ENCODE peak calls at places on chromosomes 16 and 17, in six cellular contexts. N, I, O, F, P and U are unnamed samples.

GRCh38 chr16:89695875-89696597 is 5.5 kb downstream of the SPATA2L start:
- DNase-seq in I (no peak), N (no peak), O (no peak), F (no peak), P (no peak), U (no peak)

GRCh38 chr16:69114346-69114975 is 9.0 kb downstream of the HAS3 start:
- DNase-seq in F (no peak), O (no peak), N (no peak), P (no peak), I (no peak), U (no peak)

GRCh38 chr16:27852681-27853080 is 210.8 kb downstream of the GSG1L start:
- DNase-seq in N (no peak), O (no peak), P (no peak), I (no peak), F (no peak), U (no peak)

GRCh38 chr16:17273142-17273561 is 197.6 kb downstream of the XYLT1 start:
- DNase-seq in O (no peak), F (peak), I (no peak), N (peak), P (no peak), U (peak)

GRCh38 chr17:72456026-72456569 is 335.3 kb downstream of the SOX9 start:
- DNase-seq in I (no peak), P (no peak), N (peak), F (peak), O (no peak), U (no peak)

GRCh38 chr16:50880926-50881325 is 139.0 kb downstream of the CYLD start:
- DNase-seq in I (no peak), N (no peak), F (no peak), O (no peak), P (no peak), U (no peak)

GRCh38 chr17:63697341-63698286 is 2.3 kb downstream of the LIMD2 start:
- DNase-seq in P (peak), O (no peak), I (peak), N (no peak), F (peak), U (no peak)

GRCh38 chr16:4935231-4935855 is 1.6 kb downstream of the PPL start:
- DNase-seq in O (peak), F (peak), P (no peak), N (peak), I (no peak), U (no peak)

GRCh38 chr16:24518498-24518897 is 20.9 kb upstream of the RBBP6 start:
- DNase-seq in O (no peak), F (no peak), N (no peak), I (no peak), P (no peak), U (no peak)

GRCh38 chr17:46262271-46262670 is 32.7 kb upstream of the LRRC37A start:
- DNase-seq in P (no peak), O (no peak), I (no peak), N (no peak), F (no peak), U (no peak)

GRCh38 chr17:39942076-39942475 is 14.5 kb downstream of the LRRC3C start:
- DNase-seq in F (no peak), I (no peak), N (no peak), O (no peak), P (no peak), U (no peak)

GRCh38 chr17:74296548-74296936 is 22.5 kb downstream of the DNAI2 start:
- DNase-seq in I (no peak), N (peak), O (peak), F (peak), P (peak), U (no peak)

GRCh38 chr16:8583199-8583598 is 7.1 kb downstream of the TMEM114 start:
- DNase-seq in N (peak), F (no peak), I (no peak), O (no peak), P (no peak), U (no peak)

GRCh38 chr16:10128397-10129258 is 53.6 kb downstream of the GRIN2A start:
- DNase-seq in N (no peak), P (no peak), O (no peak), I (no peak), F (no peak), U (no peak)

GRCh38 chr17:28230011-28230410 is 89.0 kb upstream of the TMEM97 start:
- DNase-seq in I (no peak), F (no peak), O (no peak), N (no peak), P (no peak), U (no peak)

GRCh38 chr16:16146380-16147315 is 76.6 kb downstream of the ABCC6 start:
- DNase-seq in N (no peak), F (no peak), O (no peak), I (no peak), P (no peak), U (no peak)

GRCh38 chr16:50331570-50331969 is 37.2 kb downstream of the BRD7 start:
- DNase-seq in O (no peak), I (no peak), F (no peak), P (no peak), N (no peak), U (no peak)

GRCh38 chr17:41775394-41776226 is 10.9 kb downstream of the JUP start:
- DNase-seq in F (no peak), N (no peak), I (no peak), P (no peak), O (no peak), U (no peak)

GRCh38 chr17:49716952-49717351 is 9.2 kb upstream of the SLC35B1 start:
- DNase-seq in N (no peak), P (no peak), F (no peak), I (no peak), O (no peak), U (no peak)

GRCh38 chr16:21186326-21186691 is 25.1 kb downstream of the ZP2 start:
- DNase-seq in N (no peak), P (no peak), F (no peak), I (no peak), O (no peak), U (no peak)

GRCh38 chr16:70156207-70156978 is 17.2 kb upstream of the CLEC18C start:
- DNase-seq in F (no peak), N (no peak), P (no peak), O (no peak), I (no peak), U (no peak)

GRCh38 chr17:19762515-19762961 is 14.4 kb upstream of the ALDH3A1 start:
- DNase-seq in F (peak), N (peak), I (no peak), O (peak), P (peak), U (no peak)

GRCh38 chr17:73323622-73324455 is 12.0 kb upstream of the CDC42EP4 start:
- DNase-seq in F (peak), P (no peak), N (peak), O (peak), I (no peak), U (no peak)

GRCh38 chr17:77445030-77445907 is 304.5 kb downstream of the SEC14L1 start:
- DNase-seq in F (peak), I (peak), O (peak), P (peak), N (peak), U (no peak)

GRCh38 chr16:83160609-83161008 is 533.8 kb downstream of the CDH13 start:
- DNase-seq in N (no peak), I (no peak), O (no peak), P (no peak), F (no peak), U (no peak)

GRCh38 chr17:57861737-57862409 is 12.0 kb upstream of the MRPS23 start:
- DNase-seq in P (no peak), N (peak), I (no peak), F (peak), O (peak), U (no peak)

GRCh38 chr16:75942351-75942750 is 216.1 kb upstream of the CPHXL start:
- DNase-seq in F (no peak), P (no peak), O (no peak), I (no peak), N (no peak), U (no peak)

GRCh38 chr17:65173284-65173793 is 36.2 kb downstream of the RGS9 start:
- DNase-seq in I (peak), O (no peak), P (peak), F (peak), N (peak), U (no peak)

GRCh38 chr16:50680907-50681885 is at the start of gene SNX20:
- DNase-seq in O (no peak), N (no peak), F (no peak), I (peak), P (peak), U (no peak)

GRCh38 chr16:49970818-49971431 is 54.1 kb upstream of the CNEP1R1 start:
- DNase-seq in O (no peak), P (no peak), F (no peak), I (no peak), N (no peak), U (no peak)

GRCh38 chr16:72921620-72922019 is 126.3 kb downstream of the ZFHX3 start:
- DNase-seq in F (peak), O (peak), N (peak), I (no peak), P (no peak), U (no peak)

GRCh38 chr16:3822366-3823045 is 58.0 kb downstream of the CREBBP start:
- DNase-seq in I (no peak), N (no peak), O (peak), F (peak), P (no peak), U (no peak)

GRCh38 chr17:9309216-9309615 is 266.4 kb downstream of the STX8 start:
- DNase-seq in P (no peak), N (no peak), F (peak), I (no peak), O (no peak), U (no peak)

GRCh38 chr16:56041556-56042140 is 149.6 kb upstream of the GNAO1 start:
- DNase-seq in I (peak), N (no peak), O (no peak), P (peak), F (no peak), U (no peak)

GRCh38 chr17:1773755-1774181 is 11.9 kb downstream of the SERPINF1 start:
- DNase-seq in O (peak), N (peak), P (no peak), F (peak), I (no peak), U (no peak)

GRCh38 chr17:10616502-10617119 is 40.5 kb downstream of the MYH3 start:
- DNase-seq in O (peak), P (peak), F (peak), I (no peak), N (peak), U (no peak)

GRCh38 chr17:10613775-10614513 is 43.2 kb downstream of the MYH3 start:
- DNase-seq in I (no peak), O (no peak), N (peak), F (peak), P (no peak), U (no peak)

GRCh38 chr17:10614536-10615155 is 42.5 kb downstream of the MYH3 start:
- DNase-seq in P (peak), I (no peak), N (peak), O (peak), F (peak), U (no peak)

GRCh38 chr17:10618202-10618635 is 38.9 kb downstream of the MYH3 start:
- DNase-seq in I (peak), O (peak), F (peak), P (peak), N (peak), U (no peak)

DNA sequence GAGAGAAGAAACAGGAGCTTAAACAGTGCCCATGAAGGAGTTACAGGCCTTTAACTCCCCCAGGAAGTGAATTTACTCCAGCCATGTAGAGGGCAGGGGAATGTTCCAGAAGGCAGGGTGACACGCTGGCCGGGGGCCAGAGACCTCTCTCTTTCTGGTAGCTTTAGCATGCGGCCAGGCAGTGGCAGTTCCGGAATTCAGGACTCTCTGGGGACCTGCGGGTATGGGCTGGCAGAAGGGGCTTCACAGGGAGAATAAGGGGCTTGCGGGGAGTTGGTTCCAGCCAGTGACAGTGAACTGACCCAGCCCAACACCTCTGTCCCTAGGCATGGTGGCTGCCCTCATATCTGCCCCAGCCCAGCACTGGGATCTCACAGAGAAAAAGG is 40.0 kb downstream of the MYH3 start:
- DNase-seq in O (no peak), N (no peak), P (no peak), I (no peak), F (no peak), U (no peak)
- H3K4me3 ChIP-seq in O (no peak), N (no peak), P (no peak), I (no peak), F (no peak), U (no peak)

GRCh38 chr17:82007495-82008257 is 15.0 kb downstream of the CENPX start:
- DNase-seq in O (no peak), F (no peak), P (no peak), N (no peak), I (no peak), U (no peak)
- TF ChIP-seq CTCF in O (no peak), F (no peak), P (no peak), N (no peak), I (no peak), U (no peak)

GRCh38 chr16:81832801-81833547 is 53.9 kb downstream of the PLCG2 start:
- DNase-seq in N (no peak), F (no peak), P (no peak), O (no peak), I (no peak), U (no peak)

GRCh38 chr16:81833751-81834150 is 54.7 kb downstream of the PLCG2 start:
- DNase-seq in O (no peak), P (no peak), N (no peak), I (no peak), F (no peak), U (no peak)

GRCh38 chr16:81831722-81832126 is 52.6 kb downstream of the PLCG2 start:
- DNase-seq in I (peak), F (peak), P (peak), O (no peak), N (no peak), U (no peak)

GRCh38 chr16:81834868-81835267 is 55.8 kb downstream of the PLCG2 start:
- DNase-seq in F (no peak), O (no peak), P (peak), N (no peak), I (no peak), U (no peak)

GRCh38 chr16:81830845-81831600 is 51.9 kb downstream of the PLCG2 start:
- DNase-seq in I (no peak), P (no peak), N (no peak), O (no peak), F (no peak), U (no peak)
- H3K4me3 ChIP-seq in I (peak), P (peak), N (no peak), O (no peak), F (no peak), U (no peak)

DNA sequence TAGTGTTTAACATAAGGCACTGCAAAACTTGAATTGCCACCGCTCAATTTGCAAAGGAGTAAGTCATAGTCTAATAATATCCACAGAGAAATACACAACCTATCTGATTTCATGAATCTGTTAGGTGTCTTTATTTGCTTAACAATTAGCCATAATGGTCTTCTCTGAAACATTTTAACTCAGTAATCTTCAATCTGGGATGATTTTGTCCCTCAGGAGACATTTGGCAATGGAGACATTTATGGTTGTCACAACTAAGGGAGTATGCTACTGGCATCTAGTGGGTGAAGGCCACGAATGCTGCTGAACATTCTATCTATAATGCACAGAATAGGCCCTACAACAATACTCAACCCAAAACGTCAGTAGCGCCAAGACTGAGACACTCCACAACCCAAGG is 4.3 kb downstream of the UBE2G1 start:
- DNase-seq in P (peak), F (peak), I (no peak), N (peak), O (no peak), U (no peak)
- TF ChIP-seq CTCF in P (peak), F (no peak), I (no peak), N (no peak), O (no peak), U (no peak)

GRCh38 chr16:12901204-12901596 is 198 bp upstream of the SHISA9 start:
- DNase-seq in I (no peak), O (no peak), F (no peak), P (no peak), N (no peak), U (no peak)
- H3K4me3 ChIP-seq in I (no peak), O (no peak), F (peak), P (no peak), N (no peak), U (no peak)

GRCh38 chr16:2285731-2286191 is 17.8 kb upstream of the RNPS1 start:
- DNase-seq in O (no peak), F (no peak), P (no peak), N (no peak), I (no peak), U (no peak)

GRCh38 chr16:2282866-2283555 is 15.1 kb upstream of the RNPS1 start:
- DNase-seq in P (no peak), N (no peak), O (no peak), I (no peak), F (no peak), U (no peak)

GRCh38 chr16:2284797-2285576 is 17.1 kb upstream of the RNPS1 start:
- DNase-seq in P (no peak), I (no peak), F (no peak), O (no peak), N (no peak), U (no peak)

GRCh38 chr16:2282262-2282661 is 14.3 kb upstream of the RNPS1 start:
- DNase-seq in P (no peak), O (no peak), I (no peak), F (no peak), N (no peak), U (no peak)

GRCh38 chr16:2284001-2284770 is 16.3 kb upstream of the RNPS1 start:
- DNase-seq in I (no peak), O (no peak), N (no peak), P (no peak), F (no peak), U (no peak)
- TF ChIP-seq CTCF in I (no peak), O (no peak), N (no peak), P (no peak), F (no peak), U (no peak)

GRCh38 chr16:87063543-87063942 is 253.6 kb downstream of the C16orf95 start:
- DNase-seq in F (no peak), N (no peak), O (no peak), I (no peak), P (no peak), U (no peak)
- H3K4me3 ChIP-seq in F (no peak), N (no peak), O (no peak), I (no peak), P (peak), U (no peak)